ENCODE peak calls at places on chromosome 20, in seven cellular contexts. W is cardiac muscle cell; B is A549; X is neuronal stem cell; M is GM23248; E is CD8-positive, alpha-beta T cell; Y is heart left ventricle. N is an unnamed sample. For H3K4me1, the result is how much of the 10 kb centered on the place peaks cover.

GRCh38 chr20:21315138-21315537 is 12.0 kb downstream of the XRN2 start:
- DNase-seq in W (no peak), B (no peak), X (no peak), M (peak), E (no peak), Y (no peak), N (peak)

GRCh38 chr20:50283922-50284810 is 93.5 kb downstream of the CEBPB start:
- DNase-seq in W (no peak), B (peak), X (no peak), M (peak), E (no peak), Y (peak), N (no peak)

GRCh38 chr20:50745634-50746137 is 14.3 kb downstream of the PARD6B start:
- DNase-seq in W (no peak), B (no peak), X (no peak), M (no peak), E (no peak), Y (no peak), N (peak)

GRCh38 chr20:12999201-12999600 is 9.6 kb upstream of the SPTLC3 start:
- DNase-seq in W (no peak), B (no peak), X (no peak), M (no peak), E (no peak), Y (no peak), N (no peak)

GRCh38 chr20:38321959-38322598 is 18.1 kb downstream of the BPI start:
- DNase-seq in W (peak), B (peak), X (peak), M (peak), E (no peak), Y (no peak), N (peak)

GRCh38 chr20:43669332-43669731 is 2.4 kb downstream of the MYBL2 start:
- DNase-seq in W (no peak), B (peak), X (no peak), M (peak), E (no peak), Y (no peak), N (no peak)

GRCh38 chr20:33263784-33264183 is 19.2 kb upstream of the BPIFB1 start:
- DNase-seq in W (no peak), B (no peak), X (no peak), M (peak), E (no peak), Y (no peak), N (no peak)

GRCh38 chr20:10578607-10579006 is 95.2 kb downstream of the JAG1 start:
- DNase-seq in W (no peak), B (peak), X (no peak), M (peak), E (no peak), Y (no peak), N (no peak)

GRCh38 chr20:36720510-36720909 is 25.4 kb downstream of the NDRG3 start:
- DNase-seq in W (no peak), B (no peak), X (no peak), M (peak), E (no peak), Y (no peak), N (no peak)

GRCh38 chr20:64090165-64090564 is 6.0 kb upstream of the LKAAEAR1 start:
- DNase-seq in W (no peak), B (no peak), X (no peak), M (no peak), E (no peak), Y (no peak), N (no peak)

GRCh38 chr20:57361517-57361916 is 10.5 kb downstream of the RAE1 start:
- DNase-seq in W (no peak), B (no peak), X (no peak), M (peak), E (no peak), Y (no peak), N (no peak)

GRCh38 chr20:20233041-20233514 is 134.8 kb upstream of the INSM1 start:
- DNase-seq in W (no peak), B (no peak), X (no peak), M (no peak), E (no peak), Y (no peak), N (no peak)

GRCh38 chr20:7908905-7909304 is 31.4 kb downstream of the HAO1 start:
- DNase-seq in W (no peak), B (no peak), X (no peak), M (no peak), E (no peak), Y (no peak), N (no peak)

GRCh38 chr20:5481872-5482271 is 165.1 kb upstream of the PROKR2 start:
- DNase-seq in W (no peak), B (no peak), X (no peak), M (no peak), E (no peak), Y (no peak), N (no peak)

GRCh38 chr20:58393299-58393698 is 4.3 kb downstream of the VAPB start:
- DNase-seq in W (no peak), B (no peak), X (no peak), M (peak), E (no peak), Y (no peak), N (no peak)

GRCh38 chr20:58908216-58908615 is 55.7 kb downstream of the GNAS start:
- DNase-seq in W (no peak), B (no peak), X (no peak), M (no peak), E (no peak), Y (no peak), N (no peak)

GRCh38 chr20:59141818-59142581 is 21.6 kb upstream of the ZNF831 start:
- DNase-seq in W (peak), B (peak), X (peak), M (peak), E (no peak), Y (no peak), N (no peak)

GRCh38 chr20:23915844-23916243 is 36.3 kb upstream of the CST5 start:
- DNase-seq in W (no peak), B (no peak), X (no peak), M (peak), E (no peak), Y (no peak), N (no peak)

GRCh38 chr20:59790388-59790787 is 143.0 kb downstream of the SYCP2 start:
- DNase-seq in W (no peak), B (no peak), X (no peak), M (no peak), E (no peak), Y (no peak), N (no peak)

GRCh38 chr20:4666001-4666470 is 55.7 kb upstream of the PRND start:
- DNase-seq in W (no peak), B (no peak), X (no peak), M (peak), E (peak), Y (no peak), N (no peak)

GRCh38 chr20:16491277-16491912 is 81.9 kb downstream of the KIF16B start:
- DNase-seq in W (no peak), B (no peak), X (no peak), M (peak), E (no peak), Y (no peak), N (peak)

GRCh38 chr20:34528921-34529297 is 12.7 kb downstream of the DYNLRB1 start:
- DNase-seq in W (no peak), B (no peak), X (no peak), M (peak), E (no peak), Y (no peak), N (peak)

GRCh38 chr20:64041040-64041780 is 5.2 kb downstream of the C20orf204 start:
- DNase-seq in W (no peak), B (no peak), X (no peak), M (no peak), E (no peak), Y (no peak), N (no peak)

GRCh38 chr20:4713401-4713800 is 8.3 kb upstream of the PRND start:
- DNase-seq in W (no peak), B (peak), X (no peak), M (peak), E (no peak), Y (no peak), N (no peak)

GRCh38 chr20:37408930-37409210 is 62.9 kb downstream of the SRC start:
- DNase-seq in W (no peak), B (no peak), X (no peak), M (peak), E (no peak), Y (peak), N (no peak)

GRCh38 chr20:60467771-60468170 is 509.5 kb downstream of the CDH26 start:
- DNase-seq in W (no peak), B (no peak), X (no peak), M (no peak), E (no peak), Y (no peak), N (no peak)

GRCh38 chr20:32920066-32920465 is 61.3 kb downstream of the EFCAB8 start:
- DNase-seq in W (no peak), B (no peak), X (no peak), M (no peak), E (no peak), Y (no peak), N (no peak)

GRCh38 chr20:4064118-4064962 is 49.0 kb upstream of the RNF24 start:
- DNase-seq in W (peak), B (peak), X (no peak), M (peak), E (no peak), Y (peak), N (peak)

GRCh38 chr20:57001126-57001767 is 265.2 kb downstream of the BMP7 start:
- DNase-seq in W (no peak), B (no peak), X (no peak), M (no peak), E (no peak), Y (no peak), N (no peak)

GRCh38 chr20:13029687-13030510 is 21.1 kb downstream of the SPTLC3 start:
- DNase-seq in W (no peak), B (peak), X (no peak), M (peak), E (no peak), Y (no peak), N (no peak)

GRCh38 chr20:7741866-7742265 is 198.4 kb downstream of the HAO1 start:
- DNase-seq in W (no peak), B (no peak), X (no peak), M (no peak), E (no peak), Y (no peak), N (no peak)

GRCh38 chr20:16671753-16672152 is 58.1 kb upstream of the SNRPB2 start:
- DNase-seq in W (no peak), B (no peak), X (no peak), M (no peak), E (no peak), Y (no peak), N (no peak)

GRCh38 chr20:51444472-51444871 is 98.0 kb downstream of the NFATC2 start:
- DNase-seq in W (no peak), B (no peak), X (no peak), M (peak), E (no peak), Y (peak), N (no peak)

GRCh38 chr20:3871549-3872265 is 17.5 kb upstream of the PANK2 start:
- DNase-seq in W (no peak), B (peak), X (no peak), M (peak), E (no peak), Y (no peak), N (no peak)

GRCh38 chr20:45448250-45448649 is 21.3 kb upstream of the WFDC2 start:
- DNase-seq in W (no peak), B (no peak), X (no peak), M (no peak), E (no peak), Y (no peak), N (no peak)

GRCh38 chr20:41170386-41171105 is 33.2 kb downstream of the PLCG1 start:
- DNase-seq in W (no peak), B (no peak), X (no peak), M (no peak), E (no peak), Y (peak), N (no peak)

GRCh38 chr20:10553326-10553984 is 118.3 kb downstream of the SLX4IP start:
- DNase-seq in W (peak), B (peak), X (peak), M (peak), E (peak), Y (peak), N (peak)

GRCh38 chr20:37638527-37638926 is 55.3 kb upstream of the CTNNBL1 start:
- DNase-seq in W (no peak), B (no peak), X (no peak), M (no peak), E (no peak), Y (no peak), N (no peak)

GRCh38 chr20:33648396-33649004 is 13.6 kb upstream of the C20orf144 start:
- DNase-seq in W (peak), B (no peak), X (no peak), M (peak), E (no peak), Y (no peak), N (no peak)

GRCh38 chr20:1185316-1185741 is 548 bp upstream of the TMEM74B start:
- DNase-seq in W (peak), B (no peak), X (peak), M (peak), E (no peak), Y (no peak), N (no peak)

GRCh38 chr20:1185781-1186334 is 1.1 kb upstream of the TMEM74B start:
- DNase-seq in W (peak), B (peak), X (peak), M (peak), E (peak), Y (no peak), N (peak)

GRCh38 chr20:1184638-1185315 is at the start of gene TMEM74B:
- DNase-seq in W (no peak), B (no peak), X (no peak), M (peak), E (no peak), Y (no peak), N (no peak)

GRCh38 chr20:1187605-1188171 is 2.9 kb upstream of the TMEM74B start:
- DNase-seq in W (no peak), B (peak), X (no peak), M (no peak), E (no peak), Y (no peak), N (no peak)

GRCh38 chr20:1186367-1186991 is 1.7 kb upstream of the TMEM74B start:
- DNase-seq in W (no peak), B (no peak), X (no peak), M (no peak), E (no peak), Y (no peak), N (no peak)
- H3K4me1 ChIP-seq in W (under half), B (under half), X (under half), M (under half), E (under half), Y (under half), N (under half)

GRCh38 chr20:31706607-31707257 is 15.9 kb downstream of the BCL2L1 start:
- DNase-seq in W (no peak), B (peak), X (no peak), M (no peak), E (no peak), Y (no peak), N (no peak)

GRCh38 chr20:31705191-31705590 is 17.5 kb downstream of the BCL2L1 start:
- DNase-seq in W (no peak), B (no peak), X (no peak), M (no peak), E (no peak), Y (no peak), N (no peak)

GRCh38 chr20:31707258-31707615 is 15.4 kb downstream of the BCL2L1 start:
- DNase-seq in W (no peak), B (no peak), X (no peak), M (no peak), E (no peak), Y (no peak), N (no peak)

GRCh38 chr20:31705598-31706597 is 16.8 kb downstream of the BCL2L1 start:
- DNase-seq in W (no peak), B (no peak), X (no peak), M (no peak), E (no peak), Y (no peak), N (no peak)

GRCh38 chr20:31704225-31705119 is 18.2 kb downstream of the BCL2L1 start:
- DNase-seq in W (no peak), B (peak), X (no peak), M (peak), E (no peak), Y (no peak), N (no peak)
- H3K4me1 ChIP-seq in W (under half), B (half or more), X (under half), M (under half), E (under half), Y (half or more), N (under half)

GRCh38 chr20:62507323-62507722 is 31.5 kb upstream of the GATA5 start:
- DNase-seq in W (peak), B (no peak), X (no peak), M (no peak), E (no peak), Y (no peak), N (no peak)

GRCh38 chr20:62506791-62507190 is 31.0 kb upstream of the GATA5 start:
- DNase-seq in W (no peak), B (no peak), X (no peak), M (no peak), E (no peak), Y (no peak), N (no peak)

GRCh38 chr20:62504323-62504722 is 28.5 kb upstream of the GATA5 start:
- DNase-seq in W (no peak), B (no peak), X (no peak), M (no peak), E (no peak), Y (no peak), N (no peak)

GRCh38 chr20:62505337-62506045 is 29.7 kb upstream of the GATA5 start:
- DNase-seq in W (no peak), B (no peak), X (no peak), M (no peak), E (no peak), Y (no peak), N (no peak)

DNA sequence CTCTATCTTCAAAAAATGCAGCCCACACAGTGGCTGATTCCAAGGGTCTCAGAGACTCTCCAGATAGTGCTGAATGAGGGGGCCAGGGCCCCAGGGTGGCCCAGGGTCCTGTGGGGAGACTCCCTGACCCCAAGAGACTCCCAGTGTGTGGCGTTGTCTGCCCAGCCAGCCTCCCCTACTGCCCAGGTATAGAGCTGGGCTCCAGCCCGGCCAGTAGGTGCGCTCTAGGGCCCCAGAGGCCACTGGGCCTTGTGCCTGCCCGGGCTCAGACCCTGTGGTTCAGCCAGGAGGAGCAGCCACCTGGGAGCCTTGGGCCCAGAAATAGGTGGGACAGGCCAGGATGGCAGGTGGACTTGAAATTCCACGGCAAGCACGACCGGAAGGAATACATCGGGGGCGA is 30.3 kb upstream of the GATA5 start:
- DNase-seq in W (no peak), B (no peak), X (no peak), M (no peak), E (no peak), Y (no peak), N (no peak)
- H3K4me1 ChIP-seq in W (under half), B (under half), X (under half), M (under half), E (under half), Y (under half), N (under half)

GRCh38 chr20:48814633-48815032 is 13.2 kb downstream of the PREX1 start:
- DNase-seq in W (no peak), B (no peak), X (no peak), M (no peak), E (no peak), Y (no peak), N (no peak)

GRCh38 chr20:48813930-48814546 is 13.8 kb downstream of the PREX1 start:
- DNase-seq in W (no peak), B (no peak), X (no peak), M (no peak), E (no peak), Y (no peak), N (no peak)

GRCh38 chr20:48812600-48813445 is 15.0 kb downstream of the PREX1 start:
- DNase-seq in W (no peak), B (no peak), X (no peak), M (no peak), E (no peak), Y (no peak), N (no peak)

GRCh38 chr20:48815537-48815936 is 12.3 kb downstream of the PREX1 start:
- DNase-seq in W (no peak), B (no peak), X (no peak), M (no peak), E (no peak), Y (no peak), N (no peak)

GRCh38 chr20:48813446-48813747 is 14.4 kb downstream of the PREX1 start:
- DNase-seq in W (no peak), B (no peak), X (no peak), M (no peak), E (no peak), Y (no peak), N (no peak)
- H3K4me1 ChIP-seq in W (under half), B (under half), X (under half), M (under half), E (half or more), Y (half or more), N (under half)

DNA sequence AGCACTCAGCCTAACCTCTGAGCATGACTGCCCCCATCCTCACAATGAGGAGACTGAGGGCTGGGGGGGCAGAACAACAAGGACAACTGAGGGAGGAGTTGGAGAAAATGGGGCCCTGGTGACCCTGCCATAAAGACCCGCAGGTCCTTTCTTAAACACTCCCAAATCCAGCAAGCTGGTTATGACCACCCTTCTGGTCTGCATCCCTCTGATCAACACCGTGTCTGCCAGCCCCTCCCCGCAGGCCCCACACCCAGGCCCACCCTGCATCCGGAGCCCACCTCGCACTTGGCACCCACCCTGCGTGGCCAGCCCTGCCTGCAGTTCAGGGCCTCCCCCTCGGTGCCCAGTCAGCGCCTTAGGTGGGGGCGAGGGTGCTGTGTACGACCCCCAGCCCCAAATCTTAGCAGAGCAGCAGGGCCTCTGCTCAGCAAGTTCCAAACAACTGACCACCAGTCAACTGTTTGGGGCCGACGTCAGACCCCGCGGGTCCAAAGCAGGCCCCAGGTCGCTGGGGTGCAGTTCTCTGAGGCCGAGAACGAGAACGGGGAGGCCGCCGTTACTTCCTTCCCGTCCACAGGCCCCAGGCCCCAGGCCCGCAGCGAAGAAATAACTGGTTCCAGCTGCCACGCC is 1.2 kb downstream of the ACSS1 start:
- DNase-seq in W (no peak), B (no peak), X (no peak), M (no peak), E (no peak), Y (peak), N (no peak)
- H3K4me1 ChIP-seq in W (under half), B (under half), X (under half), M (under half), E (half or more), Y (half or more), N (half or more)